ENCODE peak calls at places on chromosomes 6 and 20, in five cellular contexts. One of them, this sample, is unnamed.

GRCh38 chr6:52574709-52575489 is 2.0 kb downstream of the TRAM2 start:
- DNase-seq in DMS153: no peak
- DNase-seq in GF-D8: peak
- DNase-seq in H9: no peak
- DNase-seq in iris pigment epithelial cell: peak
- DNase-seq in this sample: no peak

GRCh38 chr6:142945446-142946180 is 637 bp upstream of the HIVEP2 start:
- DNase-seq in iris pigment epithelial cell: no peak
- DNase-seq in GF-D8: no peak
- DNase-seq in H9: no peak
- DNase-seq in DMS153: no peak
- DNase-seq in this sample: peak

GRCh38 chr6:37314803-37315515 is 38.8 kb upstream of the RNF8 start:
- DNase-seq in DMS153: no peak
- DNase-seq in GF-D8: peak
- DNase-seq in H9: peak
- DNase-seq in iris pigment epithelial cell: peak
- DNase-seq in this sample: peak

GRCh38 chr20:54085425-54085824 is 15.0 kb upstream of the BCAS1 start:
- DNase-seq in iris pigment epithelial cell: no peak
- DNase-seq in H9: no peak
- DNase-seq in GF-D8: no peak
- DNase-seq in DMS153: no peak
- DNase-seq in this sample: no peak

GRCh38 chr6:132960720-132961119 is 146.4 kb downstream of the RPS12 start:
- DNase-seq in GF-D8: no peak
- DNase-seq in H9: no peak
- DNase-seq in iris pigment epithelial cell: no peak
- DNase-seq in DMS153: no peak
- DNase-seq in this sample: no peak

GRCh38 chr6:146859795-146860495 is 261.2 kb downstream of the ADGB start:
- DNase-seq in iris pigment epithelial cell: no peak
- DNase-seq in DMS153: no peak
- DNase-seq in H9: no peak
- DNase-seq in GF-D8: no peak
- DNase-seq in this sample: no peak

GRCh38 chr6:162736933-162737332 is 9.2 kb downstream of the PACRG start:
- DNase-seq in H9: no peak
- DNase-seq in GF-D8: no peak
- DNase-seq in iris pigment epithelial cell: no peak
- DNase-seq in DMS153: no peak
- DNase-seq in this sample: no peak

GRCh38 chr6:73521351-73522254 is 771 bp upstream of the EEF1A1 start:
- DNase-seq in iris pigment epithelial cell: peak
- DNase-seq in H9: no peak
- DNase-seq in DMS153: peak
- DNase-seq in GF-D8: peak
- DNase-seq in this sample: peak

GRCh38 chr6:162825597-162825996 is 97.8 kb downstream of the PACRG start:
- DNase-seq in GF-D8: no peak
- DNase-seq in iris pigment epithelial cell: no peak
- DNase-seq in H9: no peak
- DNase-seq in DMS153: no peak
- DNase-seq in this sample: no peak

GRCh38 chr6:137013031-137013430 is 31.7 kb downstream of the IL20RA start:
- DNase-seq in GF-D8: no peak
- DNase-seq in H9: no peak
- DNase-seq in DMS153: no peak
- DNase-seq in iris pigment epithelial cell: no peak
- DNase-seq in this sample: no peak

GRCh38 chr6:30490031-30490876 is 945 bp downstream of the HLA-E start:
- DNase-seq in H9: peak
- DNase-seq in DMS153: no peak
- DNase-seq in iris pigment epithelial cell: peak
- DNase-seq in GF-D8: no peak
- DNase-seq in this sample: peak

GRCh38 chr20:41138217-41138526 is 829 bp downstream of the PLCG1 start:
- DNase-seq in H9: no peak
- DNase-seq in GF-D8: no peak
- DNase-seq in iris pigment epithelial cell: peak
- DNase-seq in DMS153: no peak
- DNase-seq in this sample: no peak

GRCh38 chr20:16621435-16622141 is 48.3 kb upstream of the KIF16B start:
- DNase-seq in iris pigment epithelial cell: no peak
- DNase-seq in DMS153: no peak
- DNase-seq in GF-D8: no peak
- DNase-seq in H9: no peak
- DNase-seq in this sample: no peak

GRCh38 chr6:34302929-34303328 is 54.1 kb upstream of the SMIM29 start:
- DNase-seq in GF-D8: no peak
- DNase-seq in iris pigment epithelial cell: no peak
- DNase-seq in H9: no peak
- DNase-seq in DMS153: no peak
- DNase-seq in this sample: no peak

GRCh38 chr6:41427642-41428401 is 92.4 kb downstream of the NCR2 start:
- DNase-seq in H9: peak
- DNase-seq in DMS153: peak
- DNase-seq in GF-D8: no peak
- DNase-seq in iris pigment epithelial cell: no peak
- DNase-seq in this sample: peak

GRCh38 chr6:134491473-134491872 is 173.6 kb upstream of the SGK1 start:
- DNase-seq in DMS153: no peak
- DNase-seq in H9: no peak
- DNase-seq in iris pigment epithelial cell: peak
- DNase-seq in GF-D8: no peak
- DNase-seq in this sample: no peak

GRCh38 chr6:154805288-154805911 is 72.2 kb downstream of the SCAF8 start:
- DNase-seq in GF-D8: peak
- DNase-seq in H9: no peak
- DNase-seq in DMS153: no peak
- DNase-seq in iris pigment epithelial cell: peak
- DNase-seq in this sample: no peak

GRCh38 chr20:19211661-19212523 is 550 bp upstream of the SLC24A3 start:
- DNase-seq in GF-D8: no peak
- DNase-seq in H9: peak
- DNase-seq in DMS153: peak
- DNase-seq in iris pigment epithelial cell: peak
- DNase-seq in this sample: peak

GRCh38 chr20:9166153-9166780 is 97.4 kb downstream of the PLCB4 start:
- DNase-seq in DMS153: no peak
- DNase-seq in H9: no peak
- DNase-seq in GF-D8: no peak
- DNase-seq in iris pigment epithelial cell: no peak
- DNase-seq in this sample: no peak

GRCh38 chr6:157982297-157982579 is 575 bp downstream of the SYNJ2 start:
- DNase-seq in iris pigment epithelial cell: peak
- DNase-seq in GF-D8: no peak
- DNase-seq in H9: peak
- DNase-seq in DMS153: no peak
- DNase-seq in this sample: peak

GRCh38 chr6:160882741-160883340 is 108.7 kb upstream of the MAP3K4 start:
- DNase-seq in H9: no peak
- DNase-seq in DMS153: no peak
- DNase-seq in iris pigment epithelial cell: no peak
- DNase-seq in GF-D8: no peak
- DNase-seq in this sample: no peak

This sample was measured in WTC11.